ENCODE peak calls at places on chromosomes 3 and 15, in ten cellular contexts. M, A, N, I, T, J, Q, C, B and Z are unnamed samples.

GRCh38 chr3:105367406-105368213 is 901 bp downstream of the ALCAM start:
- DNase-seq in M (peak), A (no peak), N (peak), I (peak), T (peak), J (peak), Q (peak), C (peak), B (peak), Z (peak)

GRCh38 chr15:86650084-86650483 is 570.4 kb downstream of the AGBL1 start:
- DNase-seq in M (no peak), A (no peak), N (peak), I (no peak), T (no peak), J (no peak), Q (no peak), C (no peak), B (no peak), Z (no peak)

GRCh38 chr3:172846706-172847105 is 96.2 kb downstream of the ECT2 start:
- DNase-seq in M (no peak), A (no peak), N (no peak), I (no peak), T (peak), J (no peak), Q (no peak), C (no peak), B (no peak), Z (no peak)

GRCh38 chr3:149368850-149369497 is 8.5 kb downstream of the TM4SF1 start:
- DNase-seq in M (no peak), A (no peak), N (no peak), I (no peak), T (no peak), J (no peak), Q (no peak), C (no peak), B (no peak), Z (no peak)

GRCh38 chr15:84645997-84646396 is 8.1 kb downstream of the WDR73 start:
- DNase-seq in M (no peak), A (no peak), N (no peak), I (no peak), T (no peak), J (no peak), Q (no peak), C (no peak), B (no peak), Z (no peak)

GRCh38 chr3:156187146-156187769 is 66.9 kb downstream of the KCNAB1 start:
- DNase-seq in M (no peak), A (no peak), N (no peak), I (no peak), T (peak), J (peak), Q (no peak), C (no peak), B (no peak), Z (no peak)

GRCh38 chr3:108202834-108203233 is 19.4 kb downstream of the IFT57 start:
- DNase-seq in M (no peak), A (no peak), N (no peak), I (no peak), T (no peak), J (peak), Q (no peak), C (no peak), B (no peak), Z (no peak)

GRCh38 chr3:52339612-52340011 is 23.5 kb downstream of the DNAH1 start:
- DNase-seq in M (peak), A (peak), N (peak), I (no peak), T (peak), J (peak), Q (no peak), C (peak), B (peak), Z (peak)

GRCh38 chr3:148641712-148642111 is 56.0 kb upstream of the AGTR1 start:
- DNase-seq in M (no peak), A (no peak), N (no peak), I (no peak), T (no peak), J (no peak), Q (no peak), C (no peak), B (no peak), Z (no peak)

GRCh38 chr3:41111011-41111410 is 88.3 kb upstream of the CTNNB1 start:
- DNase-seq in M (no peak), A (no peak), N (no peak), I (no peak), T (no peak), J (no peak), Q (no peak), C (no peak), B (no peak), Z (no peak)

GRCh38 chr15:73295630-73296286 is 73.0 kb downstream of the HCN4 start:
- DNase-seq in M (no peak), A (no peak), N (no peak), I (no peak), T (no peak), J (peak), Q (no peak), C (no peak), B (no peak), Z (no peak)

GRCh38 chr15:94584833-94585244 is 353.5 kb downstream of the MCTP2 start:
- DNase-seq in M (peak), A (no peak), N (no peak), I (no peak), T (no peak), J (no peak), Q (no peak), C (peak), B (no peak), Z (peak)

GRCh38 chr3:182375921-182376320 is 417.4 kb upstream of the ATP11B start:
- DNase-seq in M (no peak), A (no peak), N (no peak), I (no peak), T (no peak), J (no peak), Q (no peak), C (no peak), B (no peak), Z (no peak)

GRCh38 chr3:187016639-187017345 is 86.5 kb downstream of the ST6GAL1 start:
- DNase-seq in M (no peak), A (no peak), N (no peak), I (no peak), T (no peak), J (peak), Q (no peak), C (peak), B (no peak), Z (peak)

GRCh38 chr3:76349715-76350480 is 564.5 kb upstream of the ZNF717 start:
- DNase-seq in M (no peak), A (no peak), N (no peak), I (no peak), T (no peak), J (no peak), Q (no peak), C (no peak), B (no peak), Z (no peak)

GRCh38 chr3:25306066-25306465 is 122.0 kb upstream of the RARB start:
- DNase-seq in M (no peak), A (no peak), N (no peak), I (no peak), T (no peak), J (no peak), Q (no peak), C (no peak), B (no peak), Z (no peak)

GRCh38 chr15:45536951-45537350 is 14.4 kb upstream of the SLC30A4 start:
- DNase-seq in M (no peak), A (no peak), N (no peak), I (no peak), T (no peak), J (no peak), Q (no peak), C (no peak), B (no peak), Z (no peak)

GRCh38 chr3:133040696-133041523 is 2.7 kb downstream of the TMEM108 start:
- DNase-seq in M (peak), A (peak), N (peak), I (peak), T (peak), J (peak), Q (peak), C (peak), B (peak), Z (peak)

GRCh38 chr3:142088522-142088921 is 60.8 kb downstream of the TFDP2 start:
- DNase-seq in M (no peak), A (no peak), N (no peak), I (no peak), T (peak), J (no peak), Q (no peak), C (no peak), B (no peak), Z (no peak)

GRCh38 chr3:149151843-149152242 is 22.4 kb downstream of the HPS3 start:
- DNase-seq in M (peak), A (no peak), N (no peak), I (no peak), T (no peak), J (peak), Q (no peak), C (no peak), B (no peak), Z (no peak)

GRCh38 chr15:48674876-48675275 is 29.4 kb upstream of the FBN1 start:
- DNase-seq in M (no peak), A (no peak), N (no peak), I (no peak), T (no peak), J (peak), Q (no peak), C (no peak), B (no peak), Z (no peak)

GRCh38 chr15:61011576-61012336 is 217.3 kb downstream of the RORA start:
- DNase-seq in M (no peak), A (no peak), N (no peak), I (no peak), T (no peak), J (no peak), Q (no peak), C (no peak), B (no peak), Z (no peak)

GRCh38 chr3:39065197-39065596 is 13.4 kb downstream of the WDR48 start:
- DNase-seq in M (peak), A (no peak), N (peak), I (no peak), T (no peak), J (peak), Q (no peak), C (peak), B (no peak), Z (peak)

GRCh38 chr3:170641510-170642236 is 55.8 kb upstream of the SLC7A14 start:
- DNase-seq in M (no peak), A (no peak), N (no peak), I (no peak), T (no peak), J (peak), Q (no peak), C (no peak), B (no peak), Z (no peak)

GRCh38 chr3:37093481-37093880 is 80.9 kb downstream of the LRRFIP2 start:
- DNase-seq in M (no peak), A (no peak), N (no peak), I (no peak), T (no peak), J (peak), Q (no peak), C (no peak), B (no peak), Z (no peak)

DNA sequence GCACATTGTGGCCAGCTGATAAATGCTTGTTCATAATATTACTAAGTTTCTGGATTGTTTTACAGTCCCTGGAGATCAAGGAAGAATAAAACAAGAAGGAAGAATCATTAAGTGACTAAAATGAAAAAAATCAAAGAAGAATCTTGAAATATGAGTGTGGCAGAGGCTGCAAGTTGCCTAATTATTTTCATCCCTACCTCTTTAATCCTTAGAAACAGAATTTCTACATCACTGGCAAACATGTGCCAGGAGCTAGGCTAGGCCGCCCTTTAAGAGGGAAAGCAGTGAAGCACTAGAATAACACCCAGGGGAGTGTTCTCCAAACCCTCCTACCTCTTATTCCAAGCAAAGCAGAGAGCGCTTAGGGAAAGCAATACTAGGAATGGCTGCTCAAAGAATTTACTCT is 98.9 kb downstream of the MAGI1 start:
- DNase-seq in M (no peak), A (no peak), N (no peak), I (no peak), T (no peak), J (no peak), Q (no peak), C (no peak), B (no peak), Z (no peak)
- TF ChIP-seq CTCF in M (no peak), A (no peak), N (no peak), I (no peak), T (no peak), J (no peak), Q (no peak), C (no peak), B (no peak), Z (no peak)

GRCh38 chr3:15116032-15116653 is 17.2 kb upstream of the RBSN start:
- DNase-seq in M (no peak), A (no peak), N (no peak), I (no peak), T (no peak), J (no peak), Q (no peak), C (no peak), B (no peak), Z (no peak)
- TF ChIP-seq CTCF in M (no peak), A (no peak), N (no peak), I (no peak), T (no peak), J (no peak), Q (no peak), C (no peak), B (no peak), Z (no peak)

GRCh38 chr3:120348981-120349818 is at the start of gene LRRC58:
- DNase-seq in M (peak), A (peak), N (peak), I (peak), T (peak), J (peak), Q (peak), C (peak), B (peak), Z (peak)
- TF ChIP-seq CTCF in M (no peak), A (peak), N (peak), I (peak), T (peak), J (peak), Q (peak), C (peak), B (peak), Z (peak)

DNA sequence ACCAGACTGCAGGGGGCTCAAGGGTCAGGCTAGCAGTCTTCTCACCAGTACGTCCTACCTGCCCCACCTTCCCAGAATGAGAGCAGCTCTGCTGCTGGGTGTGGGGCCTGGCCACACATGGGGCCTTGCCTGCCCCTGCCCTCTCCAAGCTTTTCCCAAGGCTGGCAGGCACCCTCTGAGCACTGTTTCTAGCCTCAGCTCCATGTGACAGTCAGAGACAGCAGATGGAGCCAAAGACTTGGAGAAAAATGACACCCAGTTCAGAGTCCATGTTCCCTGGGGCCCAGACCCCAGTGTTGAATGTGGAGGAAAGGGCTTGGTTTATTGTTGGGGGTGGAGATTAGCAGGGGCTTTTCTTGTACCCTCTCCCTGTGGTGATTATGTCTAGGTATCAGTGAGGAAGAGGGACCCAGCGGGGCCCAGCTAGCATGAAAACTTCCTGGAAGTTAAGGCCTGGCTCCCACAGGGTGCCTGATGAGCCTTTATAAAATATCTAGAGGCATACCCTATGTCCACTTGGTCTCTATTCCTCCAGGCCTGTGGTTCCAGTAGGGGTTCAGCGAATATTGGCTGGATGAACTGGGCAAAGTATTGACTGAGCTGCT is 153.8 kb downstream of the EEFSEC start:
- DNase-seq in M (no peak), A (no peak), N (no peak), I (no peak), T (no peak), J (no peak), Q (no peak), C (no peak), B (no peak), Z (no peak)
- TF ChIP-seq CTCF in M (no peak), A (no peak), N (no peak), I (peak), T (peak), J (peak), Q (no peak), C (no peak), B (peak), Z (peak)

DNA sequence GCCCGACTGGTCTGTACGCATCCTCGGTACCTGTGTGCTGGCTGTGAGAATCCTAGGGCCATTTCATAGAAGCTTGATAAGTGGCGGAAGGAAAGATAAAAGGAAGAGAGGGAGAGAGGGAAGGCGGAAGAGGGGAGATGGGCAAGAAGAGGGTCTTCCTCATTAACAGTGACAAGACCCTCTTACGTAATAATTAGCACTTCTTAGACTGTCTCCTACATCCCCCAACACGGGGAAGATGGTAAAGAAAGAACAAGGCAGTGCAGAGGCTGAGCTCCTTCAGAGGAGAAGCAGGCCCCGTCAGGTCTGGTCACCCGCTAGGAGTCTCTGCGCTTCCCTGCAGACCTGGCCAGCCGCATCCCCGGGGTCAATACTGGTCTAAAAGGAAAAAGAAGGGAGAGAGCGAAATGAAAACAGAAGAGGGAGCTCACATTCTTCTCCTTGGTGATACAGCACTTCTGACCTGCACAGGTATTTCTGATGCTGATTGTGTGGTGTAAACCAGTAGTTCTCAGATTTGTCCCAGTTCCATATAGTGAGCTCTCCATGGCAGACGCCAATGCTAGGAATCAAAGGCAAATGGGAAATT is 19.0 kb upstream of the FAM240A start:
- DNase-seq in M (no peak), A (no peak), N (no peak), I (no peak), T (no peak), J (no peak), Q (no peak), C (no peak), B (no peak), Z (no peak)
- TF ChIP-seq CTCF in M (no peak), A (no peak), N (no peak), I (no peak), T (no peak), J (no peak), Q (no peak), C (no peak), B (no peak), Z (no peak)

DNA sequence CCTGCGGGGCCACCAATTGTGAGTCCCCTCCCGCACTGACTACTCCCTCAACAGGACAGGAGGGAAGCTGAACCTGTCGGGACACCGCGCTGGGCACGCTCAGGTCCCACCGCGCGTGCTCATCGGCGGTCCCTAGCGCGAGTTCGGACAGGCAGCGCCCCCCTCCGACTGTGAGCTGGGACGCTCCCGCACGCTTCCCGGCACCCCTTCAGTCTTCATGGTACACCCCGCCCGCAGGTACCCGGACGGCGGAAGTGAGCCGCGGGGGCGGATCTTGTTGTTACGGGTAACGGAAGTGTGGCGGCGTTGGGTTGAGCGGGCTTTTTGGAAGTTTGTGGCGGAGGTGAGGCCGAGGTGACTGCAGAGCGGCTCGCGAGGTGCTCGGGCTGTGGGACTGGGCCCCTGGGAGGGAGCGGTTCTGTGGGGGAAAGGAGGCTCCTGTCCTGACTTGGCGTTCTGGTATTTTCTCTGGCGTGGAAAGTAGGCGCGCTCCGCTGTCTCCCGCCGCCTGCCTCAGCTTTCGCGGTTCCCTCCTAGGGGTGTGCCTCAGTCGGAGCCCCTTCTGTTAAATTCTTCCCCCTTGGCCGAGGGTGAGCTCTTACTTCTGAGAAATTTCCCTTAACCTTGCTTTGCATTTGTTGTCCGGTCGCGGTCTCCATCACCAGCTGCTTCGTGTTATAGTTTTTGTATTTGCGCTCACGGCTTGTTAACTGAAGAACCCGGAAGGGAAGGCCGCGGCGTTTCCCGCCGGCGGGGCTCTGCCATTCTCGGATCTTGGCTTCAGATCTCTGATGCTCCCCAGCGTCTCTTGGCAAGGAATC is at the start of gene FANCI:
- DNase-seq in M (peak), A (peak), N (peak), I (peak), T (peak), J (peak), Q (peak), C (peak), B (peak), Z (peak)
- TF ChIP-seq CTCF in M (peak), A (peak), N (peak), I (peak), T (peak), J (peak), Q (peak), C (peak), B (peak), Z (peak)

GRCh38 chr15:99727330-99727729 is 5.9 kb downstream of the LYSMD4 start:
- DNase-seq in M (no peak), A (no peak), N (no peak), I (no peak), T (no peak), J (no peak), Q (no peak), C (no peak), B (no peak), Z (no peak)

GRCh38 chr15:99729327-99729726 is 3.9 kb downstream of the LYSMD4 start:
- DNase-seq in M (no peak), A (no peak), N (no peak), I (no peak), T (no peak), J (no peak), Q (no peak), C (no peak), B (no peak), Z (no peak)

GRCh38 chr15:99726333-99726732 is 6.9 kb downstream of the LYSMD4 start:
- DNase-seq in M (no peak), A (no peak), N (no peak), I (no peak), T (no peak), J (no peak), Q (no peak), C (no peak), B (no peak), Z (no peak)

GRCh38 chr15:99729920-99730319 is 3.3 kb downstream of the LYSMD4 start:
- DNase-seq in M (peak), A (peak), N (no peak), I (no peak), T (no peak), J (peak), Q (no peak), C (no peak), B (no peak), Z (no peak)

GRCh38 chr15:99727733-99728132 is 5.5 kb downstream of the LYSMD4 start:
- DNase-seq in M (no peak), A (no peak), N (no peak), I (no peak), T (no peak), J (no peak), Q (no peak), C (no peak), B (no peak), Z (no peak)
- TF ChIP-seq CTCF in M (no peak), A (no peak), N (no peak), I (no peak), T (no peak), J (no peak), Q (no peak), C (no peak), B (no peak), Z (no peak)

GRCh38 chr15:79340315-79340602 is 29.3 kb downstream of the TMED3 start:
- DNase-seq in M (no peak), A (no peak), N (no peak), I (no peak), T (no peak), J (no peak), Q (no peak), C (no peak), B (no peak), Z (no peak)
- TF ChIP-seq CTCF in M (no peak), A (no peak), N (no peak), I (no peak), T (no peak), J (no peak), Q (no peak), C (no peak), B (no peak), Z (no peak)

GRCh38 chr3:131193671-131194291 is 167.1 kb downstream of the NEK11 start:
- DNase-seq in M (no peak), A (no peak), N (peak), I (no peak), T (no peak), J (no peak), Q (no peak), C (no peak), B (no peak), Z (no peak)
- TF ChIP-seq CTCF in M (no peak), A (no peak), N (no peak), I (no peak), T (peak), J (no peak), Q (no peak), C (no peak), B (no peak), Z (no peak)